ENCODE peak calls at places on chromosome 9, in nine cellular contexts. B is fibroblast of pulmonary artery; X is CD8-positive, alpha-beta memory T cell; N is GM23248; E is HEK293T; C is T follicular helper cell; O is NCI-H2171; U is AG10803; Y is MM.1S. J is an unnamed sample.

GRCh38 chr9:20728493-20729220 is 44.6 kb downstream of the FOCAD start:
- DNase-seq in N (peak), O (no peak), B (peak), Y (no peak), C (no peak), X (no peak), E (no peak), U (peak), J (no peak)

GRCh38 chr9:137235424-137236237 is 4.9 kb downstream of the SLC34A3 start:
- DNase-seq in Y (no peak), N (no peak), B (no peak), E (no peak), X (no peak), C (no peak), O (no peak), U (no peak), J (no peak)

GRCh38 chr9:21481470-21482057 is 549 bp downstream of the IFNE start:
- DNase-seq in X (no peak), E (no peak), B (no peak), O (no peak), U (no peak), C (no peak), N (no peak), Y (no peak), J (no peak)

GRCh38 chr9:78549711-78550110 is 252.8 kb downstream of the PSAT1 start:
- DNase-seq in O (no peak), B (peak), E (no peak), X (no peak), Y (no peak), N (peak), U (peak), C (no peak), J (no peak)

GRCh38 chr9:83630938-83631457 is 8.1 kb downstream of the IDNK start:
- DNase-seq in E (no peak), N (no peak), X (no peak), U (no peak), B (no peak), O (peak), Y (no peak), C (no peak), J (no peak)

GRCh38 chr9:75471549-75472114 is 383.3 kb downstream of the OSTF1 start:
- DNase-seq in X (no peak), Y (peak), U (no peak), N (no peak), B (no peak), C (no peak), E (no peak), O (no peak), J (no peak)

GRCh38 chr9:113541019-113541900 is 77.7 kb downstream of the RGS3 start:
- DNase-seq in X (no peak), Y (no peak), O (no peak), C (no peak), N (peak), B (peak), U (peak), E (peak), J (no peak)

GRCh38 chr9:7376838-7377237 is 422.7 kb downstream of the DMAC1 start:
- DNase-seq in Y (no peak), C (no peak), O (no peak), U (peak), X (no peak), E (no peak), N (no peak), B (no peak), J (peak)

GRCh38 chr9:24899463-24899862 is 353.8 kb upstream of the IZUMO3 start:
- DNase-seq in O (no peak), N (no peak), U (no peak), E (no peak), B (no peak), Y (no peak), X (no peak), C (no peak), J (no peak)

GRCh38 chr9:130779153-130779855 is 55.8 kb upstream of the ABL1 start:
- DNase-seq in X (no peak), B (no peak), O (no peak), E (peak), Y (no peak), N (peak), C (no peak), U (peak), J (peak)

GRCh38 chr9:120740135-120740534 is 25.9 kb upstream of the MEGF9 start:
- DNase-seq in Y (no peak), N (no peak), E (no peak), C (no peak), X (no peak), O (no peak), B (peak), U (peak), J (no peak)

GRCh38 chr9:114006931-114007691 is 71.0 kb downstream of the AMBP start:
- DNase-seq in U (no peak), Y (no peak), O (no peak), X (no peak), N (no peak), C (no peak), E (no peak), B (no peak), J (no peak)

GRCh38 chr9:89477811-89478583 is 19.9 kb downstream of the SEMA4D start:
- DNase-seq in U (no peak), E (no peak), O (no peak), C (no peak), X (no peak), Y (no peak), N (no peak), B (peak), J (no peak)

GRCh38 chr9:95572370-95573151 is 55.8 kb upstream of the PTCH1 start:
- DNase-seq in X (no peak), C (no peak), O (no peak), U (peak), Y (no peak), E (no peak), B (no peak), N (peak), J (no peak)

GRCh38 chr9:83247732-83248131 is 184.8 kb upstream of the RASEF start:
- DNase-seq in N (no peak), X (no peak), Y (no peak), U (no peak), E (no peak), O (no peak), B (no peak), C (no peak), J (no peak)

GRCh38 chr9:111969061-111969460 is 72.4 kb downstream of the UGCG start:
- DNase-seq in U (peak), B (peak), N (peak), E (no peak), C (no peak), X (no peak), O (no peak), Y (no peak), J (no peak)

GRCh38 chr9:127977877-127978647 is 2.7 kb downstream of the EEIG1 start:
- DNase-seq in U (peak), B (peak), N (peak), O (no peak), C (no peak), Y (peak), X (no peak), E (no peak), J (peak)

GRCh38 chr9:75962186-75963036 is 71.9 kb downstream of the PCSK5 start:
- DNase-seq in Y (no peak), E (no peak), O (no peak), C (no peak), N (no peak), X (no peak), U (peak), B (no peak), J (no peak)

GRCh38 chr9:30362368-30362767 is 2022.1 kb upstream of the ACO1 start:
- DNase-seq in X (no peak), U (no peak), B (no peak), C (no peak), E (no peak), Y (no peak), O (no peak), N (no peak), J (no peak)

GRCh38 chr9:18441245-18441644 is 32.7 kb upstream of the ADAMTSL1 start:
- DNase-seq in C (no peak), B (no peak), O (no peak), E (no peak), X (no peak), Y (no peak), N (peak), U (no peak), J (no peak)

GRCh38 chr9:137670391-137671195 is 51.8 kb downstream of the EHMT1 start:
- DNase-seq in Y (no peak), C (no peak), O (no peak), N (peak), X (no peak), U (no peak), E (no peak), B (no peak), J (no peak)

GRCh38 chr9:106745457-106745856 is 117.5 kb upstream of the ZNF462 start:
- DNase-seq in C (no peak), U (no peak), E (no peak), Y (no peak), O (no peak), X (no peak), N (no peak), B (peak), J (no peak)

GRCh38 chr9:126885089-126885753 is 24.8 kb downstream of the ZBTB34 start:
- DNase-seq in B (no peak), X (no peak), E (no peak), Y (no peak), U (peak), C (no peak), O (no peak), N (peak), J (no peak)

GRCh38 chr9:25850803-25851202 is 172.6 kb upstream of the TUSC1 start:
- DNase-seq in B (no peak), O (no peak), U (no peak), Y (no peak), N (no peak), E (no peak), X (no peak), C (no peak), J (no peak)